ENCODE peak calls at places on chromosomes 12 and 14, in nine cellular contexts. One of them, this sample, is unnamed.

GRCh38 chr12:109910969-109911348 is 10.9 kb downstream of the TCHP start:
- DNase-seq in mammary epithelial cell: no peak
- DNase-seq in tibial artery: no peak
- DNase-seq in tibial nerve: no peak
- DNase-seq in prostate gland: no peak
- DNase-seq in heart right ventricle: no peak
- DNase-seq in pancreas: no peak
- DNase-seq in OCI-LY7: peak; percentile 30
- DNase-seq in fibroblast of lung: peak; percentile 18
- DNase-seq in this sample: no peak

GRCh38 chr12:57472391-57472790 is 7.3 kb downstream of the ARHGAP9 start:
- DNase-seq in tibial artery: no peak
- DNase-seq in OCI-LY7: no peak
- DNase-seq in mammary epithelial cell: no peak
- DNase-seq in prostate gland: no peak
- DNase-seq in tibial nerve: no peak
- DNase-seq in heart right ventricle: no peak
- DNase-seq in pancreas: no peak
- DNase-seq in fibroblast of lung: no peak
- DNase-seq in this sample: no peak

GRCh38 chr14:23164250-23164649 is 19.2 kb downstream of the SLC7A8 start:
- DNase-seq in fibroblast of lung: peak; percentile 48
- DNase-seq in tibial nerve: no peak
- DNase-seq in pancreas: peak; percentile 79
- DNase-seq in OCI-LY7: no peak
- DNase-seq in tibial artery: no peak
- DNase-seq in prostate gland: no peak
- DNase-seq in heart right ventricle: no peak
- DNase-seq in mammary epithelial cell: no peak
- DNase-seq in this sample: no peak

GRCh38 chr14:24701031-24701430 is 67.0 kb upstream of the GZMB start:
- DNase-seq in pancreas: no peak
- DNase-seq in tibial artery: no peak
- DNase-seq in fibroblast of lung: no peak
- DNase-seq in heart right ventricle: no peak
- DNase-seq in mammary epithelial cell: no peak
- DNase-seq in OCI-LY7: no peak
- DNase-seq in tibial nerve: no peak
- DNase-seq in prostate gland: no peak
- DNase-seq in this sample: no peak

GRCh38 chr12:76685246-76685678 is 78.7 kb upstream of the ZDHHC17 start:
- DNase-seq in pancreas: no peak
- DNase-seq in OCI-LY7: no peak
- DNase-seq in mammary epithelial cell: peak; percentile 9
- DNase-seq in fibroblast of lung: peak; percentile 40
- DNase-seq in heart right ventricle: peak; percentile 26
- DNase-seq in prostate gland: no peak
- DNase-seq in tibial nerve: no peak
- DNase-seq in tibial artery: no peak
- DNase-seq in this sample: no peak

GRCh38 chr14:37655418-37655817 is 60.0 kb downstream of the TTC6 start:
- DNase-seq in mammary epithelial cell: peak; percentile 36
- DNase-seq in tibial artery: no peak
- DNase-seq in prostate gland: no peak
- DNase-seq in fibroblast of lung: peak; percentile 31
- DNase-seq in pancreas: no peak
- DNase-seq in heart right ventricle: no peak
- DNase-seq in tibial nerve: no peak
- DNase-seq in OCI-LY7: no peak
- DNase-seq in this sample: no peak

GRCh38 chr12:47277972-47278448 is 198.3 kb upstream of the AMIGO2 start:
- DNase-seq in pancreas: no peak
- DNase-seq in prostate gland: no peak
- DNase-seq in OCI-LY7: no peak
- DNase-seq in tibial nerve: no peak
- DNase-seq in tibial artery: no peak
- DNase-seq in heart right ventricle: no peak
- DNase-seq in fibroblast of lung: peak; percentile 97
- DNase-seq in mammary epithelial cell: peak; percentile 91
- DNase-seq in this sample: no peak

GRCh38 chr14:20662968-20663731 is 21.2 kb upstream of the RNASE4 start:
- DNase-seq in tibial nerve: peak; percentile 13
- DNase-seq in heart right ventricle: peak; percentile 35
- DNase-seq in fibroblast of lung: peak; percentile 31
- DNase-seq in pancreas: peak; percentile 92
- DNase-seq in prostate gland: peak; percentile 48
- DNase-seq in mammary epithelial cell: peak; percentile 89
- DNase-seq in tibial artery: peak; percentile 75
- DNase-seq in OCI-LY7: peak; percentile 59
- DNase-seq in this sample: peak; percentile 10

GRCh38 chr14:44640416-44640815 is 133.3 kb upstream of the FSCB start:
- DNase-seq in prostate gland: no peak
- DNase-seq in fibroblast of lung: no peak
- DNase-seq in pancreas: no peak
- DNase-seq in heart right ventricle: no peak
- DNase-seq in tibial artery: no peak
- DNase-seq in OCI-LY7: no peak
- DNase-seq in tibial nerve: no peak
- DNase-seq in mammary epithelial cell: no peak
- DNase-seq in this sample: no peak

GRCh38 chr14:99136401-99136800 is 135.6 kb downstream of the BCL11B start:
- DNase-seq in prostate gland: no peak
- DNase-seq in OCI-LY7: no peak
- DNase-seq in heart right ventricle: no peak
- DNase-seq in pancreas: peak; percentile 4
- DNase-seq in tibial nerve: no peak
- DNase-seq in tibial artery: no peak
- DNase-seq in fibroblast of lung: no peak
- DNase-seq in mammary epithelial cell: no peak
- DNase-seq in this sample: no peak

GRCh38 chr12:60100150-60100549 is 504.3 kb downstream of the SLC16A7 start:
- DNase-seq in prostate gland: no peak
- DNase-seq in fibroblast of lung: peak; percentile 15
- DNase-seq in pancreas: no peak
- DNase-seq in heart right ventricle: no peak
- DNase-seq in mammary epithelial cell: no peak
- DNase-seq in OCI-LY7: no peak
- DNase-seq in tibial artery: no peak
- DNase-seq in tibial nerve: no peak
- DNase-seq in this sample: no peak

DNA sequence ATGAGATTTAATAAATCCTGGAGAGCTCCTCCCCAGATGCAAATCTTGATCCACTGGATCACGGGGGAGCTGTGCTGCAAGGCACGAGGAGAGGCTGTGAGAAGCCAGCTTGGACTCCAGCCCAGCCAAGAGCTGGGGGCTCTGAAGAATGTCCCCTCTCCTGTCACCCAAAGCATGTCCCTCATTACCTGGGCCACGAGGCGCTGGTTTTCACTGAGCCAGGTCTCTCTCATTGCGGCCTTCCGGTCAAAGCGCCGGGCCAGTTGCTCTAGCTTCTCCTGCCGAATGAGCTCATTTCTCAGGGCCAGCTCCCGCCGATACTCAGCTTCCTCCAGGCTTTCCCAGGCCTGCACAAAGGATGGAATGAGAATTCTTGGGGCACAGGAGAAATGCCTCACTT is 83.3 kb downstream of the SPTB start:
- DNase-seq in fibroblast of lung: no peak
- DNase-seq in OCI-LY7: no peak
- DNase-seq in mammary epithelial cell: no peak
- DNase-seq in heart right ventricle: no peak
- DNase-seq in prostate gland: no peak
- DNase-seq in tibial nerve: no peak
- DNase-seq in pancreas: no peak
- DNase-seq in tibial artery: no peak
- DNase-seq in this sample: no peak
- H3K36me3 ChIP-seq in fibroblast of lung: no peaks in the 10 kb centered on the region
- H3K36me3 ChIP-seq in OCI-LY7: no peaks in the 10 kb centered on the region
- H3K36me3 ChIP-seq in mammary epithelial cell: no peaks in the 10 kb centered on the region
- H3K36me3 ChIP-seq in heart right ventricle: peaks cover 84% of the 10 kb centered on the region
- H3K36me3 ChIP-seq in prostate gland: no peaks in the 10 kb centered on the region
- H3K36me3 ChIP-seq in tibial nerve: no peaks in the 10 kb centered on the region
- H3K36me3 ChIP-seq in pancreas: no peaks in the 10 kb centered on the region
- H3K36me3 ChIP-seq in tibial artery: no peaks in the 10 kb centered on the region
- H3K36me3 ChIP-seq in this sample: no peaks in the 10 kb centered on the region

GRCh38 chr14:101361451-101362433 is 199.6 kb upstream of the DIO3 start:
- DNase-seq in tibial artery: no peak
- DNase-seq in OCI-LY7: peak; percentile 58
- DNase-seq in prostate gland: no peak
- DNase-seq in heart right ventricle: no peak
- DNase-seq in mammary epithelial cell: no peak
- DNase-seq in tibial nerve: no peak
- DNase-seq in fibroblast of lung: no peak
- DNase-seq in pancreas: no peak
- DNase-seq in this sample: no peak
- H3K27ac ChIP-seq in tibial artery: no peak overlapping the region
- H3K27ac ChIP-seq in OCI-LY7: peak overlapping the region; percentile 98
- H3K27ac ChIP-seq in prostate gland: peak overlapping the region; percentile 48
- H3K27ac ChIP-seq in heart right ventricle: no peak overlapping the region
- H3K27ac ChIP-seq in mammary epithelial cell: no peak overlapping the region
- H3K27ac ChIP-seq in tibial nerve: peak overlapping the region; percentile 33
- H3K27ac ChIP-seq in fibroblast of lung: no peak overlapping the region
- H3K27ac ChIP-seq in pancreas: no peak overlapping the region
- H3K27ac ChIP-seq in this sample: peak overlapping the region; percentile 88

GRCh38 chr12:50052964-50053363 is 4.4 kb upstream of the ASIC1 start:
- DNase-seq in mammary epithelial cell: no peak
- DNase-seq in fibroblast of lung: no peak
- DNase-seq in pancreas: no peak
- DNase-seq in tibial artery: no peak
- DNase-seq in tibial nerve: no peak
- DNase-seq in heart right ventricle: no peak
- DNase-seq in OCI-LY7: no peak
- DNase-seq in prostate gland: no peak
- DNase-seq in this sample: no peak
- TF ChIP-seq CTCF in mammary epithelial cell: no peak
- TF ChIP-seq CTCF in fibroblast of lung: peak; percentile 4
- TF ChIP-seq CTCF in pancreas: no peak
- TF ChIP-seq CTCF in tibial artery: no peak
- TF ChIP-seq CTCF in tibial nerve: no peak
- TF ChIP-seq CTCF in heart right ventricle: no peak
- TF ChIP-seq CTCF in OCI-LY7: no peak
- TF ChIP-seq CTCF in prostate gland: no peak
- TF ChIP-seq CTCF in this sample: no peak

GRCh38 chr12:112191201-112191600 is 65.8 kb downstream of the TRAFD1 start:
- DNase-seq in tibial artery: no peak
- DNase-seq in mammary epithelial cell: no peak
- DNase-seq in prostate gland: no peak
- DNase-seq in heart right ventricle: no peak
- DNase-seq in tibial nerve: no peak
- DNase-seq in OCI-LY7: no peak
- DNase-seq in fibroblast of lung: no peak
- DNase-seq in pancreas: no peak
- DNase-seq in this sample: no peak
- H3K36me3 ChIP-seq in tibial artery: peaks cover 52% of the 10 kb centered on the region
- H3K36me3 ChIP-seq in mammary epithelial cell: peaks cover 6% of the 10 kb centered on the region
- H3K36me3 ChIP-seq in prostate gland: peaks cover 17% of the 10 kb centered on the region
- H3K36me3 ChIP-seq in heart right ventricle: peaks cover 94% of the 10 kb centered on the region
- H3K36me3 ChIP-seq in tibial nerve: peaks cover 82% of the 10 kb centered on the region
- H3K36me3 ChIP-seq in OCI-LY7: peaks cover 27% of the 10 kb centered on the region
- H3K36me3 ChIP-seq in fibroblast of lung: peaks cover 19% of the 10 kb centered on the region
- H3K36me3 ChIP-seq in pancreas: peaks cover 38% of the 10 kb centered on the region
- H3K36me3 ChIP-seq in this sample: peaks cover 27% of the 10 kb centered on the region

GRCh38 chr12:24777359-24777758 is 171.5 kb downstream of the BCAT1 start:
- DNase-seq in mammary epithelial cell: no peak
- DNase-seq in prostate gland: no peak
- DNase-seq in OCI-LY7: no peak
- DNase-seq in pancreas: no peak
- DNase-seq in tibial nerve: no peak
- DNase-seq in fibroblast of lung: no peak
- DNase-seq in tibial artery: no peak
- DNase-seq in heart right ventricle: no peak
- DNase-seq in this sample: no peak
- H3K27ac ChIP-seq in mammary epithelial cell: no peak overlapping the region
- H3K27ac ChIP-seq in prostate gland: no peak overlapping the region
- H3K27ac ChIP-seq in OCI-LY7: no peak overlapping the region
- H3K27ac ChIP-seq in pancreas: no peak overlapping the region
- H3K27ac ChIP-seq in tibial nerve: no peak overlapping the region
- H3K27ac ChIP-seq in fibroblast of lung: no peak overlapping the region
- H3K27ac ChIP-seq in tibial artery: no peak overlapping the region
- H3K27ac ChIP-seq in heart right ventricle: no peak overlapping the region
- H3K27ac ChIP-seq in this sample: no peak overlapping the region

This sample was measured in esophagus squamous epithelium.